ENCODE peak calls at places on chromosomes 7 and 10, in nine cellular contexts. P, Y, F, M, U, R, D, O and J are unnamed samples.

GRCh38 chr7:120539321-120539720 is 266.3 kb downstream of the KCND2 start:
- DNase-seq in M (no peak), F (no peak), R (no peak), D (no peak), Y (no peak), P (no peak), O (no peak), U (no peak), J (no peak)

GRCh38 chr10:89867964-89868363 is 166.6 kb downstream of the KIF20B start:
- DNase-seq in U (no peak), D (no peak), F (no peak), Y (no peak), M (no peak), O (no peak), P (no peak), R (no peak), J (peak)

GRCh38 chr7:103447073-103447960 is 1.3 kb upstream of the SLC26A5 start:
- DNase-seq in U (peak), P (peak), O (peak), M (no peak), D (peak), F (peak), R (no peak), Y (peak), J (no peak)

GRCh38 chr10:91635401-91636400 is 2.8 kb upstream of the PPP1R3C start:
- DNase-seq in U (peak), D (peak), M (no peak), F (peak), R (peak), P (peak), Y (peak), O (peak), J (peak)

GRCh38 chr10:86360657-86361056 is 5.9 kb downstream of the GRID1 start:
- DNase-seq in P (no peak), O (no peak), F (peak), R (no peak), Y (no peak), D (no peak), M (no peak), U (no peak), J (no peak)

GRCh38 chr10:104037261-104037951 is 48.3 kb downstream of the COL17A1 start:
- DNase-seq in O (no peak), R (no peak), P (no peak), D (no peak), F (no peak), Y (no peak), M (no peak), U (no peak), J (no peak)

GRCh38 chr10:17240617-17241016 is 12.6 kb downstream of the VIM start:
- DNase-seq in D (no peak), R (no peak), U (no peak), Y (no peak), F (no peak), O (no peak), M (no peak), P (no peak), J (no peak)

GRCh38 chr10:120495226-120495625 is 38.2 kb downstream of the PLPP4 start:
- DNase-seq in F (no peak), M (no peak), U (no peak), O (no peak), Y (no peak), D (no peak), R (no peak), P (no peak), J (no peak)

GRCh38 chr10:10794776-10795175 is 222.9 kb upstream of the CELF2 start:
- DNase-seq in P (no peak), D (no peak), U (no peak), Y (no peak), F (no peak), M (no peak), O (no peak), R (no peak), J (peak)

GRCh38 chr10:99329238-99329890 is at the start of gene CNNM1:
- DNase-seq in U (peak), P (peak), D (no peak), F (no peak), M (no peak), O (peak), Y (no peak), R (no peak), J (no peak)

GRCh38 chr7:129797224-129797789 is 155.5 kb downstream of the UBE2H start:
- DNase-seq in U (no peak), P (no peak), M (no peak), O (no peak), Y (no peak), R (no peak), D (no peak), F (no peak), J (no peak)

GRCh38 chr7:32616625-32617024 is 121.3 kb downstream of the AVL9 start:
- DNase-seq in R (no peak), P (no peak), F (peak), Y (no peak), O (no peak), D (no peak), M (no peak), U (no peak), J (peak)

GRCh38 chr10:62037166-62037831 is 135.8 kb downstream of the ARID5B start:
- DNase-seq in M (no peak), P (no peak), F (no peak), Y (peak), U (no peak), D (no peak), R (no peak), O (no peak), J (peak)

GRCh38 chr7:28570970-28571288 is 158.6 kb downstream of the CREB5 start:
- DNase-seq in Y (no peak), R (no peak), F (no peak), D (no peak), U (no peak), P (no peak), M (no peak), O (no peak), J (peak)

GRCh38 chr10:13882112-13882711 is 295.4 kb downstream of the PRPF18 start:
- DNase-seq in Y (no peak), O (no peak), D (no peak), U (no peak), M (no peak), F (no peak), R (no peak), P (no peak), J (peak)

GRCh38 chr7:81573128-81573527 is 196.7 kb downstream of the HGF start:
- DNase-seq in R (no peak), F (no peak), D (no peak), P (no peak), O (no peak), M (no peak), U (no peak), Y (no peak), J (no peak)